ENCODE peak calls at places on chromosome 3, in six cellular contexts. Y, N, G, M, P and U are unnamed samples.

GRCh38 chr3:140053011-140053702 is 118.2 kb downstream of the CLSTN2 start:
- DNase-seq in Y (no peak), N (no peak), G (no peak), M (no peak), P (no peak), U (no peak)

GRCh38 chr3:112561085-112561692 is 573 bp downstream of the ATG3 start:
- DNase-seq in Y (peak), N (peak), G (peak), M (peak), P (peak), U (peak)

GRCh38 chr3:54366839-54367238 is 244.5 kb downstream of the CACNA2D3 start:
- DNase-seq in Y (no peak), N (no peak), G (no peak), M (peak), P (no peak), U (no peak)

GRCh38 chr3:9098716-9099675 is 135.7 kb upstream of the RAD18 start:
- DNase-seq in Y (no peak), N (no peak), G (no peak), M (peak), P (no peak), U (no peak)

GRCh38 chr3:177596248-177596821 is 399.1 kb upstream of the TBL1XR1 start:
- DNase-seq in Y (no peak), N (no peak), G (no peak), M (no peak), P (no peak), U (no peak)

GRCh38 chr3:63167113-63167512 is 111.0 kb upstream of the SYNPR start:
- DNase-seq in Y (no peak), N (no peak), G (no peak), M (no peak), P (no peak), U (no peak)

GRCh38 chr3:73207946-73208345 is 146.5 kb downstream of the EBLN2 start:
- DNase-seq in Y (no peak), N (no peak), G (no peak), M (no peak), P (no peak), U (no peak)

GRCh38 chr3:170572665-170573253 is 13.1 kb downstream of the SLC7A14 start:
- DNase-seq in Y (peak), N (peak), G (no peak), M (no peak), P (no peak), U (peak)